ENCODE peak calls at places on chromosome 20, in seven cellular contexts. One of them, this sample, is unnamed.

GRCh38 chr20:47878601-47879004 is 93.3 kb upstream of the SULF2 start:
- DNase-seq in CD4-positive, alpha-beta memory T cell: no peak
- DNase-seq in GM06990: no peak
- DNase-seq in brain microvascular endothelial cell: no peak
- DNase-seq in nucleus accumbens: no peak
- DNase-seq in CD8-positive, alpha-beta T cell: no peak
- DNase-seq in Kasumi-1: no peak
- DNase-seq in this sample: no peak

GRCh38 chr20:44717986-44718385 is 2.8 kb downstream of the CCN5 start:
- DNase-seq in CD4-positive, alpha-beta memory T cell: no peak
- DNase-seq in GM06990: no peak
- DNase-seq in brain microvascular endothelial cell: no peak
- DNase-seq in nucleus accumbens: no peak
- DNase-seq in CD8-positive, alpha-beta T cell: no peak
- DNase-seq in Kasumi-1: no peak
- DNase-seq in this sample: no peak

GRCh38 chr20:60748086-60748485 is 504.0 kb upstream of the CDH4 start:
- DNase-seq in CD4-positive, alpha-beta memory T cell: no peak
- DNase-seq in GM06990: no peak
- DNase-seq in brain microvascular endothelial cell: no peak
- DNase-seq in nucleus accumbens: no peak
- DNase-seq in CD8-positive, alpha-beta T cell: no peak
- DNase-seq in Kasumi-1: no peak
- DNase-seq in this sample: no peak

GRCh38 chr20:17833036-17833674 is 133.4 kb downstream of the BANF2 start:
- DNase-seq in CD4-positive, alpha-beta memory T cell: no peak
- DNase-seq in GM06990: no peak
- DNase-seq in brain microvascular endothelial cell: no peak
- DNase-seq in nucleus accumbens: no peak
- DNase-seq in CD8-positive, alpha-beta T cell: no peak
- DNase-seq in Kasumi-1: no peak
- DNase-seq in this sample: no peak

GRCh38 chr20:50425076-50425475 is 85.1 kb upstream of the PTPN1 start:
- DNase-seq in CD4-positive, alpha-beta memory T cell: no peak
- DNase-seq in GM06990: no peak
- DNase-seq in brain microvascular endothelial cell: no peak
- DNase-seq in nucleus accumbens: no peak
- DNase-seq in CD8-positive, alpha-beta T cell: no peak
- DNase-seq in Kasumi-1: no peak
- DNase-seq in this sample: no peak

GRCh38 chr20:48750376-48750775 is 77.4 kb downstream of the PREX1 start:
- DNase-seq in CD4-positive, alpha-beta memory T cell: no peak
- DNase-seq in GM06990: no peak
- DNase-seq in brain microvascular endothelial cell: no peak
- DNase-seq in nucleus accumbens: no peak
- DNase-seq in CD8-positive, alpha-beta T cell: no peak
- DNase-seq in Kasumi-1: no peak
- DNase-seq in this sample: no peak

GRCh38 chr20:2691127-2691526 is 1.5 kb upstream of the EBF4 start:
- DNase-seq in CD4-positive, alpha-beta memory T cell: no peak
- DNase-seq in GM06990: no peak
- DNase-seq in brain microvascular endothelial cell: no peak
- DNase-seq in nucleus accumbens: no peak
- DNase-seq in CD8-positive, alpha-beta T cell: no peak
- DNase-seq in Kasumi-1: no peak
- DNase-seq in this sample: no peak

GRCh38 chr20:9179193-9179802 is 110.4 kb downstream of the PLCB4 start:
- DNase-seq in CD4-positive, alpha-beta memory T cell: no peak
- DNase-seq in GM06990: no peak
- DNase-seq in brain microvascular endothelial cell: peak
- DNase-seq in nucleus accumbens: no peak
- DNase-seq in CD8-positive, alpha-beta T cell: no peak
- DNase-seq in Kasumi-1: no peak
- DNase-seq in this sample: no peak

GRCh38 chr20:36271639-36272546 is 34.2 kb upstream of the DLGAP4 start:
- DNase-seq in CD4-positive, alpha-beta memory T cell: no peak
- DNase-seq in GM06990: no peak
- DNase-seq in brain microvascular endothelial cell: no peak
- DNase-seq in nucleus accumbens: no peak
- DNase-seq in CD8-positive, alpha-beta T cell: no peak
- DNase-seq in Kasumi-1: no peak
- DNase-seq in this sample: peak

GRCh38 chr20:53691811-53692192 is 98.2 kb upstream of the ZNF217 start:
- DNase-seq in CD4-positive, alpha-beta memory T cell: no peak
- DNase-seq in GM06990: no peak
- DNase-seq in brain microvascular endothelial cell: no peak
- DNase-seq in nucleus accumbens: no peak
- DNase-seq in CD8-positive, alpha-beta T cell: no peak
- DNase-seq in Kasumi-1: no peak
- DNase-seq in this sample: no peak

GRCh38 chr20:38723069-38723981 is 961 bp upstream of the SLC32A1 start:
- DNase-seq in CD4-positive, alpha-beta memory T cell: peak
- DNase-seq in GM06990: peak
- DNase-seq in brain microvascular endothelial cell: no peak
- DNase-seq in nucleus accumbens: peak
- DNase-seq in CD8-positive, alpha-beta T cell: no peak
- DNase-seq in Kasumi-1: no peak
- DNase-seq in this sample: no peak

GRCh38 chr20:57205625-57206219 is 60.7 kb downstream of the BMP7 start:
- DNase-seq in CD4-positive, alpha-beta memory T cell: no peak
- DNase-seq in GM06990: no peak
- DNase-seq in brain microvascular endothelial cell: peak
- DNase-seq in nucleus accumbens: no peak
- DNase-seq in CD8-positive, alpha-beta T cell: no peak
- DNase-seq in Kasumi-1: no peak
- DNase-seq in this sample: no peak

GRCh38 chr20:11752336-11752735 is 165.4 kb upstream of the BTBD3 start:
- DNase-seq in CD4-positive, alpha-beta memory T cell: no peak
- DNase-seq in GM06990: no peak
- DNase-seq in brain microvascular endothelial cell: no peak
- DNase-seq in nucleus accumbens: no peak
- DNase-seq in CD8-positive, alpha-beta T cell: no peak
- DNase-seq in Kasumi-1: no peak
- DNase-seq in this sample: no peak

GRCh38 chr20:8790442-8791074 is 278.3 kb upstream of the PLCB4 start:
- DNase-seq in CD4-positive, alpha-beta memory T cell: no peak
- DNase-seq in GM06990: no peak
- DNase-seq in brain microvascular endothelial cell: peak
- DNase-seq in nucleus accumbens: peak
- DNase-seq in CD8-positive, alpha-beta T cell: no peak
- DNase-seq in Kasumi-1: peak
- DNase-seq in this sample: no peak

GRCh38 chr20:33832113-33832853 is 21.1 kb downstream of the CHMP4B start:
- DNase-seq in CD4-positive, alpha-beta memory T cell: no peak
- DNase-seq in GM06990: no peak
- DNase-seq in brain microvascular endothelial cell: peak
- DNase-seq in nucleus accumbens: peak
- DNase-seq in CD8-positive, alpha-beta T cell: no peak
- DNase-seq in Kasumi-1: no peak
- DNase-seq in this sample: no peak

GRCh38 chr20:61887694-61888093 is 178.0 kb downstream of the TAF4 start:
- DNase-seq in CD4-positive, alpha-beta memory T cell: no peak
- DNase-seq in GM06990: no peak
- DNase-seq in brain microvascular endothelial cell: no peak
- DNase-seq in nucleus accumbens: no peak
- DNase-seq in CD8-positive, alpha-beta T cell: no peak
- DNase-seq in Kasumi-1: no peak
- DNase-seq in this sample: no peak

GRCh38 chr20:3166338-3166912 is 6.8 kb upstream of the FASTKD5 start:
- DNase-seq in CD4-positive, alpha-beta memory T cell: no peak
- DNase-seq in GM06990: no peak
- DNase-seq in brain microvascular endothelial cell: no peak
- DNase-seq in nucleus accumbens: no peak
- DNase-seq in CD8-positive, alpha-beta T cell: no peak
- DNase-seq in Kasumi-1: no peak
- DNase-seq in this sample: no peak

GRCh38 chr20:19699132-19699971 is 58.7 kb upstream of the RIN2 start:
- DNase-seq in CD4-positive, alpha-beta memory T cell: no peak
- DNase-seq in GM06990: no peak
- DNase-seq in brain microvascular endothelial cell: peak
- DNase-seq in nucleus accumbens: no peak
- DNase-seq in CD8-positive, alpha-beta T cell: no peak
- DNase-seq in Kasumi-1: no peak
- DNase-seq in this sample: no peak

GRCh38 chr20:49320460-49320859 is 42.6 kb upstream of the ZNFX1 start:
- DNase-seq in CD4-positive, alpha-beta memory T cell: no peak
- DNase-seq in GM06990: no peak
- DNase-seq in brain microvascular endothelial cell: peak
- DNase-seq in nucleus accumbens: no peak
- DNase-seq in CD8-positive, alpha-beta T cell: no peak
- DNase-seq in Kasumi-1: peak
- DNase-seq in this sample: no peak

GRCh38 chr20:1876217-1876921 is 18.8 kb upstream of the SIRPA start:
- DNase-seq in CD4-positive, alpha-beta memory T cell: no peak
- DNase-seq in GM06990: no peak
- DNase-seq in brain microvascular endothelial cell: no peak
- DNase-seq in nucleus accumbens: no peak
- DNase-seq in CD8-positive, alpha-beta T cell: no peak
- DNase-seq in Kasumi-1: no peak
- DNase-seq in this sample: no peak

GRCh38 chr20:57612916-57613315 is 7.3 kb downstream of the ZBP1 start:
- DNase-seq in CD4-positive, alpha-beta memory T cell: no peak
- DNase-seq in GM06990: no peak
- DNase-seq in brain microvascular endothelial cell: no peak
- DNase-seq in nucleus accumbens: no peak
- DNase-seq in CD8-positive, alpha-beta T cell: no peak
- DNase-seq in Kasumi-1: no peak
- DNase-seq in this sample: no peak

GRCh38 chr20:11807070-11807741 is 110.5 kb upstream of the BTBD3 start:
- DNase-seq in CD4-positive, alpha-beta memory T cell: no peak
- DNase-seq in GM06990: no peak
- DNase-seq in brain microvascular endothelial cell: peak
- DNase-seq in nucleus accumbens: no peak
- DNase-seq in CD8-positive, alpha-beta T cell: no peak
- DNase-seq in Kasumi-1: no peak
- DNase-seq in this sample: no peak

GRCh38 chr20:8654486-8654885 is 414.4 kb upstream of the PLCB4 start:
- DNase-seq in CD4-positive, alpha-beta memory T cell: no peak
- DNase-seq in GM06990: no peak
- DNase-seq in brain microvascular endothelial cell: no peak
- DNase-seq in nucleus accumbens: no peak
- DNase-seq in CD8-positive, alpha-beta T cell: no peak
- DNase-seq in Kasumi-1: no peak
- DNase-seq in this sample: no peak

GRCh38 chr20:57315964-57316480 is 13.6 kb upstream of the SPO11 start:
- DNase-seq in CD4-positive, alpha-beta memory T cell: no peak
- DNase-seq in GM06990: no peak
- DNase-seq in brain microvascular endothelial cell: no peak
- DNase-seq in nucleus accumbens: no peak
- DNase-seq in CD8-positive, alpha-beta T cell: no peak
- DNase-seq in Kasumi-1: no peak
- DNase-seq in this sample: peak

GRCh38 chr20:25022680-25023079 is 30.1 kb upstream of the APMAP start:
- DNase-seq in CD4-positive, alpha-beta memory T cell: no peak
- DNase-seq in GM06990: no peak
- DNase-seq in brain microvascular endothelial cell: no peak
- DNase-seq in nucleus accumbens: no peak
- DNase-seq in CD8-positive, alpha-beta T cell: no peak
- DNase-seq in Kasumi-1: no peak
- DNase-seq in this sample: no peak

GRCh38 chr20:32964575-32964974 is 39.7 kb downstream of the SUN5 start:
- DNase-seq in CD4-positive, alpha-beta memory T cell: no peak
- DNase-seq in GM06990: no peak
- DNase-seq in brain microvascular endothelial cell: no peak
- DNase-seq in nucleus accumbens: no peak
- DNase-seq in CD8-positive, alpha-beta T cell: no peak
- DNase-seq in Kasumi-1: no peak
- DNase-seq in this sample: peak

GRCh38 chr20:51995038-51995437 is 192.7 kb upstream of the SALL4 start:
- DNase-seq in CD4-positive, alpha-beta memory T cell: no peak
- DNase-seq in GM06990: no peak
- DNase-seq in brain microvascular endothelial cell: no peak
- DNase-seq in nucleus accumbens: no peak
- DNase-seq in CD8-positive, alpha-beta T cell: no peak
- DNase-seq in Kasumi-1: no peak
- DNase-seq in this sample: no peak